ENCODE peak calls at places on chromosome 16, in four cellular contexts. One of them, this sample, is unnamed.

GRCh38 chr16:89313583-89313982 is 96.1 kb downstream of the ZNF778 start:
- DNase-seq in K562: no peak
- DNase-seq in GM12878: no peak
- DNase-seq in HL-60: no peak
- DNase-seq in this sample: no peak

GRCh38 chr16:25258856-25259179 is 1.2 kb upstream of the ZKSCAN2 start:
- DNase-seq in K562: no peak
- DNase-seq in GM12878: no peak
- DNase-seq in HL-60: no peak
- DNase-seq in this sample: no peak

GRCh38 chr16:70556063-70556462 is 32.4 kb downstream of the SF3B3 start:
- DNase-seq in K562: no peak
- DNase-seq in GM12878: no peak
- DNase-seq in HL-60: no peak
- DNase-seq in this sample: no peak

GRCh38 chr16:66858740-66859396 is 14.7 kb downstream of the CA7 start:
- DNase-seq in K562: peak; percentile 8
- DNase-seq in GM12878: no peak
- DNase-seq in HL-60: no peak
- DNase-seq in this sample: no peak

GRCh38 chr16:86707581-86707980 is 129.2 kb downstream of the FOXL1 start:
- DNase-seq in K562: no peak
- DNase-seq in GM12878: no peak
- DNase-seq in HL-60: no peak
- DNase-seq in this sample: no peak

GRCh38 chr16:66641387-66641786 is 36.9 kb downstream of the CMTM3 start:
- DNase-seq in K562: no peak
- DNase-seq in GM12878: no peak
- DNase-seq in HL-60: no peak
- DNase-seq in this sample: no peak

GRCh38 chr16:85151603-85152413 is 39.5 kb upstream of the CIBAR2 start:
- DNase-seq in K562: peak; percentile 84
- DNase-seq in GM12878: no peak
- DNase-seq in HL-60: no peak
- DNase-seq in this sample: no peak

GRCh38 chr16:46673320-46674013 is 15.5 kb downstream of the VPS35 start:
- DNase-seq in K562: peak; percentile 77
- DNase-seq in GM12878: peak; percentile 27
- DNase-seq in HL-60: peak; percentile 70
- DNase-seq in this sample: no peak

GRCh38 chr16:22938647-22939046 is 124.7 kb downstream of the HS3ST2 start:
- DNase-seq in K562: no peak
- DNase-seq in GM12878: no peak
- DNase-seq in HL-60: no peak
- DNase-seq in this sample: no peak

GRCh38 chr16:79728048-79728922 is 127.7 kb upstream of the MAF start:
- DNase-seq in K562: no peak
- DNase-seq in GM12878: no peak
- DNase-seq in HL-60: no peak
- DNase-seq in this sample: no peak

GRCh38 chr16:74563828-74564263 is 43.1 kb downstream of the GLG1 start:
- DNase-seq in K562: peak; percentile 43
- DNase-seq in GM12878: no peak
- DNase-seq in HL-60: peak; percentile 91
- DNase-seq in this sample: no peak

GRCh38 chr16:58264007-58264406 is 30.8 kb downstream of the PRSS54 start:
- DNase-seq in K562: no peak
- DNase-seq in GM12878: no peak
- DNase-seq in HL-60: no peak
- DNase-seq in this sample: no peak

GRCh38 chr16:68760671-68761275 is 23.7 kb downstream of the CDH1 start:
- DNase-seq in K562: peak; percentile 54
- DNase-seq in GM12878: peak; percentile 95
- DNase-seq in HL-60: no peak
- DNase-seq in this sample: peak; percentile 39

GRCh38 chr16:9062301-9062700 is 29.1 kb upstream of the HAPSTR1 start:
- DNase-seq in K562: no peak
- DNase-seq in GM12878: no peak
- DNase-seq in HL-60: no peak
- DNase-seq in this sample: no peak

GRCh38 chr16:68973611-68974120 is 130.3 kb downstream of the TANGO6 start:
- DNase-seq in K562: no peak
- DNase-seq in GM12878: no peak
- DNase-seq in HL-60: no peak
- DNase-seq in this sample: no peak

GRCh38 chr16:101586-101985 is 23.6 kb downstream of the MPG start:
- DNase-seq in K562: no peak
- DNase-seq in GM12878: no peak
- DNase-seq in HL-60: no peak
- DNase-seq in this sample: no peak

GRCh38 chr16:84068041-84068440 is 25.4 kb upstream of the SLC38A8 start:
- DNase-seq in K562: no peak
- DNase-seq in GM12878: no peak
- DNase-seq in HL-60: no peak
- DNase-seq in this sample: no peak

GRCh38 chr16:68490829-68491575 is 42.7 kb upstream of the SMPD3 start:
- DNase-seq in K562: no peak
- DNase-seq in GM12878: no peak
- DNase-seq in HL-60: no peak
- DNase-seq in this sample: peak; percentile 49

GRCh38 chr16:74923766-74924460 is 61.0 kb downstream of the WDR59 start:
- DNase-seq in K562: no peak
- DNase-seq in GM12878: no peak
- DNase-seq in HL-60: no peak
- DNase-seq in this sample: no peak

GRCh38 chr16:54890381-54890780 is 40.3 kb upstream of the IRX5 start:
- DNase-seq in K562: no peak
- DNase-seq in GM12878: no peak
- DNase-seq in HL-60: no peak
- DNase-seq in this sample: no peak

GRCh38 chr16:70713781-70714180 is 27.9 kb upstream of the MTSS2 start:
- DNase-seq in K562: no peak
- DNase-seq in GM12878: no peak
- DNase-seq in HL-60: no peak
- DNase-seq in this sample: no peak

GRCh38 chr16:25487888-25488287 is 203.9 kb upstream of the HS3ST4 start:
- DNase-seq in K562: no peak
- DNase-seq in GM12878: no peak
- DNase-seq in HL-60: no peak
- DNase-seq in this sample: no peak

GRCh38 chr16:53732296-53732929 is 28.5 kb downstream of the FTO start:
- DNase-seq in K562: no peak
- DNase-seq in GM12878: no peak
- DNase-seq in HL-60: no peak
- DNase-seq in this sample: no peak
- TF ChIP-seq SPI1 in K562: no peak
- TF ChIP-seq SPI1 in GM12878: no peak
- TF ChIP-seq SPI1 in HL-60: no peak
- TF ChIP-seq SPI1 in this sample: no peak

GRCh38 chr16:56425439-56425832 is at the start of gene AMFR:
- DNase-seq in K562: peak; percentile 91
- DNase-seq in GM12878: no peak
- DNase-seq in HL-60: peak; percentile 42
- DNase-seq in this sample: peak; percentile 79
- TF ChIP-seq POLR2AphosphoS5 in K562: no peak
- TF ChIP-seq POLR2AphosphoS5 in GM12878: no peak
- TF ChIP-seq POLR2AphosphoS5 in HL-60: no peak
- TF ChIP-seq POLR2AphosphoS5 in this sample: no peak

GRCh38 chr16:82763371-82763770 is 136.6 kb downstream of the CDH13 start:
- DNase-seq in K562: no peak
- DNase-seq in GM12878: no peak
- DNase-seq in HL-60: no peak
- DNase-seq in this sample: no peak

GRCh38 chr16:82758406-82758805 is 131.6 kb downstream of the CDH13 start:
- DNase-seq in K562: no peak
- DNase-seq in GM12878: no peak
- DNase-seq in HL-60: no peak
- DNase-seq in this sample: no peak

GRCh38 chr16:82761858-82762257 is 135.1 kb downstream of the CDH13 start:
- DNase-seq in K562: no peak
- DNase-seq in GM12878: no peak
- DNase-seq in HL-60: no peak
- DNase-seq in this sample: no peak

GRCh38 chr16:82758904-82759303 is 132.1 kb downstream of the CDH13 start:
- DNase-seq in K562: no peak
- DNase-seq in GM12878: no peak
- DNase-seq in HL-60: no peak
- DNase-seq in this sample: no peak

GRCh38 chr16:82761236-82761635 is 134.5 kb downstream of the CDH13 start:
- DNase-seq in K562: no peak
- DNase-seq in GM12878: no peak
- DNase-seq in HL-60: no peak
- DNase-seq in this sample: no peak
- TF ChIP-seq SPI1 in K562: no peak
- TF ChIP-seq SPI1 in GM12878: no peak
- TF ChIP-seq SPI1 in HL-60: no peak
- TF ChIP-seq SPI1 in this sample: no peak

GRCh38 chr16:77788196-77789084 is at the start of gene VAT1L:
- DNase-seq in K562: peak; percentile 11
- DNase-seq in GM12878: no peak
- DNase-seq in HL-60: peak; percentile 15
- DNase-seq in this sample: peak; percentile 29
- TF ChIP-seq POLR2AphosphoS5 in K562: no peak
- TF ChIP-seq POLR2AphosphoS5 in GM12878: no peak
- TF ChIP-seq POLR2AphosphoS5 in HL-60: no peak
- TF ChIP-seq POLR2AphosphoS5 in this sample: no peak

DNA sequence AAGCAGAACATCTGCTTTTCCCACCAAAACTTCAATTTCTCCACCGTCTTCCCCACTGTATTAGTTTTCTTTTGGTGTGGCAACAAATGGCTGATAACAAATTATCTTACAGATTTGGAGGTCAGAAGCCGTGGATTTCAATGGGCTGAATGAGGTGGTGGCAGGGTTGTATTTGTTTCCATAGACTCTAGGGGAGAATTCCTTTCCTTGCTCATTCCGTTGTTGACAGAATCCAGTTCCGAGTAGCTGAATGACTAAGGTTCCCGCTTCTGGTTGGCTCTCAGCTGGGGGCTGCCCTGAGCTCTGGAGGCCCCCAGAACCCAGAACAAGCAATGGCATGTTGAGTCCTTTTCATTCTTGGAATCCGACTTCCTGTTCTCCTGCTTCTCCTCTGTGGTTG is 280.3 kb downstream of the SNX29 start:
- DNase-seq in K562: no peak
- DNase-seq in GM12878: no peak
- DNase-seq in HL-60: no peak
- DNase-seq in this sample: no peak
- TF ChIP-seq SPI1 in K562: no peak
- TF ChIP-seq SPI1 in GM12878: no peak
- TF ChIP-seq SPI1 in HL-60: no peak
- TF ChIP-seq SPI1 in this sample: no peak

DNA sequence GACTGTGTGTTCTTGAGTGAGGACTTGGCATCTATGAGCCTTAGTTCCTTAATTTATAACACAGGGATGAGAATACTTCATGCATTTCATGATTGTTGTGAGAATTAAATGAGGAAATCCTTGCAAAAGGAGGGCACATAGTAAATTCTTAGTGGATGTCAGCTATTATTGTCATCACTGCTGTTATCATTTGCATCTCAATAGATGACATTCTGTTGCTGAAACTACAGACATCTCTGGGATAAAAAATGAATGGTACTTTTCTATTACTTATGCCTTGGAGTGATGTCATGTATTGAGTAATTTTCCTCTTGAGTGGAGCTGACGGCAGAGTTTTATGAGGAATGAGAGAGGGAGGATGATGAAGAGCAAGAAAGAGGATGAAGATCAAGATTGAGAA is 184.4 kb upstream of the CDH11 start:
- DNase-seq in K562: no peak
- DNase-seq in GM12878: no peak
- DNase-seq in HL-60: no peak
- DNase-seq in this sample: no peak
- TF ChIP-seq POLR2AphosphoS5 in K562: no peak
- TF ChIP-seq POLR2AphosphoS5 in GM12878: no peak
- TF ChIP-seq POLR2AphosphoS5 in HL-60: no peak
- TF ChIP-seq POLR2AphosphoS5 in this sample: no peak

DNA sequence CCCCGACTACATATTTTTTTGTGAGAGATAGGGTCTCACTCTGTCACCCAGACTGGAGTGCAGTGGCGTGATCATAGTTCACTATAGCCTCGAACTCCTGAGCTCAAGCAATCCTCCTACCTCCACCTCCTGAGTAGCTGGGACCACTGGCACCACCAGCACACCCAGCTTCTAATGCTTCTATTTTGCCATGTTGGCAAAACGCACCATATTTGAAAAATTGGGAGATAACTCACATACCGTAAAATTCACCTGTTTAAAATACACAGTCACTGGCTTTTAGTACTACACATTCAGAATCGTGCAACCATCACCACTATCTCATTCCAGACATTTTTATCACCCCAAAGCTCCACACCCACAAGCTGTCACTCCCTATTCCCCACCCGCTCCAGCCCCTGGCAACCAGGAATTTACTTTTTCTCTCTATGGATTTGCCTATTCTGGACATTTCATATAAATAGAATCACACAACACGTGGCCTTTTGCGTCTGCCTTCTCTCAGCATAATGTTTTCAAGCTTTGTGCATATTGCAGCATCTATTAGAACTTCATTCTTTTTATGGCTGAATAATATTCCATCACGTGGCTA is 25.0 kb downstream of the PPL start:
- DNase-seq in K562: no peak
- DNase-seq in GM12878: no peak
- DNase-seq in HL-60: no peak
- DNase-seq in this sample: no peak
- TF ChIP-seq SPI1 in K562: no peak
- TF ChIP-seq SPI1 in GM12878: no peak
- TF ChIP-seq SPI1 in HL-60: no peak
- TF ChIP-seq SPI1 in this sample: no peak

GRCh38 chr16:81446318-81447275 is 2.0 kb downstream of the CMIP start:
- DNase-seq in K562: no peak
- DNase-seq in GM12878: no peak
- DNase-seq in HL-60: peak; percentile 28
- DNase-seq in this sample: peak; percentile 47
- TF ChIP-seq POLR2AphosphoS5 in K562: no peak
- TF ChIP-seq POLR2AphosphoS5 in GM12878: no peak
- TF ChIP-seq POLR2AphosphoS5 in HL-60: no peak
- TF ChIP-seq POLR2AphosphoS5 in this sample: no peak